ENCODE peak calls at places on chromosomes 6 and 20, in eight cellular contexts. One of them, this sample, is unnamed.

GRCh38 chr6:13560651-13561044 is 13.8 kb upstream of the SIRT5 start:
- DNase-seq in Kasumi-1: no peak
- DNase-seq in brain microvascular endothelial cell: no peak
- DNase-seq in activated CD4-positive, alpha-beta T cell treated with anti-CD3 and anti-CD28 coated beads for 24 hours: no peak
- DNase-seq in nucleus accumbens: no peak
- DNase-seq in chondrocyte: no peak
- DNase-seq in foreskin fibroblast: no peak
- DNase-seq in GM12891: no peak
- DNase-seq in this sample: no peak

GRCh38 chr6:109690373-109690739 is 646 bp downstream of the AK9 start:
- DNase-seq in activated CD4-positive, alpha-beta T cell treated with anti-CD3 and anti-CD28 coated beads for 24 hours: peak; percentile 52
- DNase-seq in foreskin fibroblast: peak; percentile 46
- DNase-seq in brain microvascular endothelial cell: no peak
- DNase-seq in nucleus accumbens: peak; percentile 63
- DNase-seq in chondrocyte: peak; percentile 83
- DNase-seq in Kasumi-1: peak; percentile 35
- DNase-seq in GM12891: peak; percentile 35
- DNase-seq in this sample: no peak

GRCh38 chr20:48153523-48153922 is 368.2 kb upstream of the SULF2 start:
- DNase-seq in GM12891: no peak
- DNase-seq in brain microvascular endothelial cell: no peak
- DNase-seq in activated CD4-positive, alpha-beta T cell treated with anti-CD3 and anti-CD28 coated beads for 24 hours: no peak
- DNase-seq in nucleus accumbens: no peak
- DNase-seq in foreskin fibroblast: no peak
- DNase-seq in chondrocyte: no peak
- DNase-seq in Kasumi-1: no peak
- DNase-seq in this sample: peak; percentile 46

GRCh38 chr6:11042750-11043551 is 1.2 kb downstream of the ELOVL2 start:
- DNase-seq in Kasumi-1: no peak
- DNase-seq in activated CD4-positive, alpha-beta T cell treated with anti-CD3 and anti-CD28 coated beads for 24 hours: no peak
- DNase-seq in foreskin fibroblast: peak; percentile 50
- DNase-seq in brain microvascular endothelial cell: no peak
- DNase-seq in chondrocyte: no peak
- DNase-seq in GM12891: peak; percentile 7
- DNase-seq in nucleus accumbens: no peak
- DNase-seq in this sample: no peak

GRCh38 chr6:106253194-106253593 is 72.4 kb downstream of the ATG5 start:
- DNase-seq in Kasumi-1: no peak
- DNase-seq in brain microvascular endothelial cell: peak; percentile 68
- DNase-seq in activated CD4-positive, alpha-beta T cell treated with anti-CD3 and anti-CD28 coated beads for 24 hours: no peak
- DNase-seq in GM12891: no peak
- DNase-seq in nucleus accumbens: no peak
- DNase-seq in chondrocyte: no peak
- DNase-seq in foreskin fibroblast: peak; percentile 85
- DNase-seq in this sample: no peak

GRCh38 chr6:44074383-44075136 is 52.7 kb downstream of the MRPL14 start:
- DNase-seq in brain microvascular endothelial cell: peak; percentile 76
- DNase-seq in Kasumi-1: no peak
- DNase-seq in foreskin fibroblast: peak; percentile 93
- DNase-seq in chondrocyte: peak; percentile 75
- DNase-seq in nucleus accumbens: no peak
- DNase-seq in GM12891: peak; percentile 82
- DNase-seq in activated CD4-positive, alpha-beta T cell treated with anti-CD3 and anti-CD28 coated beads for 24 hours: peak; percentile 39
- DNase-seq in this sample: peak; percentile 75

GRCh38 chr6:44715188-44715587 is 327.7 kb downstream of the CDC5L start:
- DNase-seq in brain microvascular endothelial cell: no peak
- DNase-seq in chondrocyte: no peak
- DNase-seq in Kasumi-1: no peak
- DNase-seq in GM12891: no peak
- DNase-seq in activated CD4-positive, alpha-beta T cell treated with anti-CD3 and anti-CD28 coated beads for 24 hours: no peak
- DNase-seq in nucleus accumbens: no peak
- DNase-seq in foreskin fibroblast: peak; percentile 54
- DNase-seq in this sample: no peak

GRCh38 chr6:53728570-53729194 is 63.1 kb upstream of the KLHL31 start:
- DNase-seq in foreskin fibroblast: peak; percentile 72
- DNase-seq in chondrocyte: no peak
- DNase-seq in brain microvascular endothelial cell: peak; percentile 33
- DNase-seq in nucleus accumbens: peak; percentile 6
- DNase-seq in GM12891: peak; percentile 30
- DNase-seq in Kasumi-1: peak; percentile 83
- DNase-seq in activated CD4-positive, alpha-beta T cell treated with anti-CD3 and anti-CD28 coated beads for 24 hours: peak; percentile 20
- DNase-seq in this sample: peak; percentile 56

GRCh38 chr6:151067684-151068596 is 171.8 kb upstream of the AKAP12 start:
- DNase-seq in nucleus accumbens: no peak
- DNase-seq in foreskin fibroblast: peak; percentile 94
- DNase-seq in activated CD4-positive, alpha-beta T cell treated with anti-CD3 and anti-CD28 coated beads for 24 hours: no peak
- DNase-seq in brain microvascular endothelial cell: peak; percentile 96
- DNase-seq in chondrocyte: no peak
- DNase-seq in Kasumi-1: no peak
- DNase-seq in GM12891: no peak
- DNase-seq in this sample: peak; percentile 16

GRCh38 chr6:26473758-26474438 is 16.1 kb downstream of the BTN2A1 start:
- DNase-seq in chondrocyte: no peak
- DNase-seq in nucleus accumbens: peak; percentile 6
- DNase-seq in foreskin fibroblast: peak; percentile 96
- DNase-seq in brain microvascular endothelial cell: peak; percentile 92
- DNase-seq in activated CD4-positive, alpha-beta T cell treated with anti-CD3 and anti-CD28 coated beads for 24 hours: peak; percentile 61
- DNase-seq in Kasumi-1: peak; percentile 99
- DNase-seq in GM12891: peak; percentile 41
- DNase-seq in this sample: peak; percentile 84

GRCh38 chr20:4383966-4384365 is 337.7 kb upstream of the PRND start:
- DNase-seq in foreskin fibroblast: peak; percentile 57
- DNase-seq in nucleus accumbens: no peak
- DNase-seq in chondrocyte: no peak
- DNase-seq in Kasumi-1: no peak
- DNase-seq in brain microvascular endothelial cell: no peak
- DNase-seq in GM12891: no peak
- DNase-seq in activated CD4-positive, alpha-beta T cell treated with anti-CD3 and anti-CD28 coated beads for 24 hours: no peak
- DNase-seq in this sample: no peak

GRCh38 chr6:169243661-169244060 is 10.0 kb downstream of the THBS2 start:
- DNase-seq in activated CD4-positive, alpha-beta T cell treated with anti-CD3 and anti-CD28 coated beads for 24 hours: no peak
- DNase-seq in chondrocyte: no peak
- DNase-seq in foreskin fibroblast: no peak
- DNase-seq in GM12891: no peak
- DNase-seq in brain microvascular endothelial cell: no peak
- DNase-seq in Kasumi-1: no peak
- DNase-seq in nucleus accumbens: no peak
- DNase-seq in this sample: no peak

GRCh38 chr20:45826381-45827019 is 612 bp downstream of the TNNC2 start:
- DNase-seq in GM12891: no peak
- DNase-seq in Kasumi-1: no peak
- DNase-seq in chondrocyte: no peak
- DNase-seq in nucleus accumbens: no peak
- DNase-seq in brain microvascular endothelial cell: peak; percentile 39
- DNase-seq in foreskin fibroblast: peak; percentile 71
- DNase-seq in activated CD4-positive, alpha-beta T cell treated with anti-CD3 and anti-CD28 coated beads for 24 hours: no peak
- DNase-seq in this sample: no peak

GRCh38 chr6:25601797-25602679 is 50.0 kb upstream of the SCGN start:
- DNase-seq in chondrocyte: no peak
- DNase-seq in Kasumi-1: peak; percentile 82
- DNase-seq in nucleus accumbens: no peak
- DNase-seq in activated CD4-positive, alpha-beta T cell treated with anti-CD3 and anti-CD28 coated beads for 24 hours: no peak
- DNase-seq in GM12891: no peak
- DNase-seq in brain microvascular endothelial cell: no peak
- DNase-seq in foreskin fibroblast: peak; percentile 76
- DNase-seq in this sample: peak; percentile 35

GRCh38 chr20:23049933-23050838 is 714 bp upstream of the THBD start:
- DNase-seq in chondrocyte: no peak
- DNase-seq in nucleus accumbens: no peak
- DNase-seq in GM12891: no peak
- DNase-seq in Kasumi-1: peak; percentile 25
- DNase-seq in activated CD4-positive, alpha-beta T cell treated with anti-CD3 and anti-CD28 coated beads for 24 hours: no peak
- DNase-seq in foreskin fibroblast: peak; percentile 57
- DNase-seq in brain microvascular endothelial cell: peak; percentile 19
- DNase-seq in this sample: no peak

GRCh38 chr20:31573555-31574295 is 31.4 kb upstream of the ID1 start:
- DNase-seq in Kasumi-1: no peak
- DNase-seq in chondrocyte: no peak
- DNase-seq in brain microvascular endothelial cell: no peak
- DNase-seq in GM12891: no peak
- DNase-seq in foreskin fibroblast: no peak
- DNase-seq in nucleus accumbens: no peak
- DNase-seq in activated CD4-positive, alpha-beta T cell treated with anti-CD3 and anti-CD28 coated beads for 24 hours: no peak
- DNase-seq in this sample: no peak

GRCh38 chr6:51930602-51931001 is 156.8 kb downstream of the PKHD1 start:
- DNase-seq in brain microvascular endothelial cell: no peak
- DNase-seq in activated CD4-positive, alpha-beta T cell treated with anti-CD3 and anti-CD28 coated beads for 24 hours: no peak
- DNase-seq in foreskin fibroblast: no peak
- DNase-seq in nucleus accumbens: no peak
- DNase-seq in Kasumi-1: no peak
- DNase-seq in GM12891: no peak
- DNase-seq in chondrocyte: no peak
- DNase-seq in this sample: no peak

GRCh38 chr6:1904494-1904854 is 294.8 kb downstream of the FOXC1 start:
- DNase-seq in GM12891: no peak
- DNase-seq in brain microvascular endothelial cell: no peak
- DNase-seq in foreskin fibroblast: no peak
- DNase-seq in nucleus accumbens: no peak
- DNase-seq in chondrocyte: peak; percentile 73
- DNase-seq in activated CD4-positive, alpha-beta T cell treated with anti-CD3 and anti-CD28 coated beads for 24 hours: no peak
- DNase-seq in Kasumi-1: no peak
- DNase-seq in this sample: no peak

GRCh38 chr6:122008105-122009100 is 391.0 kb upstream of the HSF2 start:
- DNase-seq in brain microvascular endothelial cell: peak; percentile 48
- DNase-seq in nucleus accumbens: no peak
- DNase-seq in Kasumi-1: no peak
- DNase-seq in chondrocyte: no peak
- DNase-seq in GM12891: no peak
- DNase-seq in activated CD4-positive, alpha-beta T cell treated with anti-CD3 and anti-CD28 coated beads for 24 hours: no peak
- DNase-seq in foreskin fibroblast: peak; percentile 65
- DNase-seq in this sample: no peak

GRCh38 chr6:168165373-168165772 is 86.4 kb upstream of the FRMD1 start:
- DNase-seq in chondrocyte: peak; percentile 22
- DNase-seq in foreskin fibroblast: peak; percentile 67
- DNase-seq in activated CD4-positive, alpha-beta T cell treated with anti-CD3 and anti-CD28 coated beads for 24 hours: no peak
- DNase-seq in Kasumi-1: no peak
- DNase-seq in nucleus accumbens: no peak
- DNase-seq in brain microvascular endothelial cell: no peak
- DNase-seq in GM12891: no peak
- DNase-seq in this sample: no peak

GRCh38 chr20:5658897-5659296 is 91.3 kb upstream of the SHLD1 start:
- DNase-seq in GM12891: no peak
- DNase-seq in nucleus accumbens: no peak
- DNase-seq in Kasumi-1: peak; percentile 60
- DNase-seq in brain microvascular endothelial cell: peak; percentile 93
- DNase-seq in foreskin fibroblast: peak; percentile 69
- DNase-seq in activated CD4-positive, alpha-beta T cell treated with anti-CD3 and anti-CD28 coated beads for 24 hours: peak; percentile 42
- DNase-seq in chondrocyte: no peak
- DNase-seq in this sample: peak; percentile 72

GRCh38 chr20:63795178-63795830 is 35.8 kb downstream of the ZBTB46 start:
- DNase-seq in Kasumi-1: no peak
- DNase-seq in GM12891: no peak
- DNase-seq in activated CD4-positive, alpha-beta T cell treated with anti-CD3 and anti-CD28 coated beads for 24 hours: no peak
- DNase-seq in foreskin fibroblast: no peak
- DNase-seq in brain microvascular endothelial cell: no peak
- DNase-seq in chondrocyte: no peak
- DNase-seq in nucleus accumbens: no peak
- DNase-seq in this sample: no peak

GRCh38 chr6:101296184-101296583 is 97.3 kb upstream of the GRIK2 start:
- DNase-seq in foreskin fibroblast: peak; percentile 95
- DNase-seq in Kasumi-1: no peak
- DNase-seq in activated CD4-positive, alpha-beta T cell treated with anti-CD3 and anti-CD28 coated beads for 24 hours: no peak
- DNase-seq in chondrocyte: no peak
- DNase-seq in nucleus accumbens: no peak
- DNase-seq in GM12891: no peak
- DNase-seq in brain microvascular endothelial cell: no peak
- DNase-seq in this sample: no peak

GRCh38 chr6:141131616-141132015 is 1001.1 kb upstream of the GJE1 start:
- DNase-seq in brain microvascular endothelial cell: no peak
- DNase-seq in Kasumi-1: no peak
- DNase-seq in activated CD4-positive, alpha-beta T cell treated with anti-CD3 and anti-CD28 coated beads for 24 hours: no peak
- DNase-seq in chondrocyte: no peak
- DNase-seq in nucleus accumbens: no peak
- DNase-seq in GM12891: no peak
- DNase-seq in foreskin fibroblast: no peak
- DNase-seq in this sample: no peak

GRCh38 chr6:91573826-91574416 is 987.0 kb upstream of the MAP3K7 start:
- DNase-seq in Kasumi-1: no peak
- DNase-seq in GM12891: no peak
- DNase-seq in nucleus accumbens: no peak
- DNase-seq in activated CD4-positive, alpha-beta T cell treated with anti-CD3 and anti-CD28 coated beads for 24 hours: no peak
- DNase-seq in chondrocyte: no peak
- DNase-seq in foreskin fibroblast: no peak
- DNase-seq in brain microvascular endothelial cell: no peak
- DNase-seq in this sample: no peak

GRCh38 chr20:9200620-9201019 is 131.7 kb downstream of the PLCB4 start:
- DNase-seq in chondrocyte: no peak
- DNase-seq in nucleus accumbens: no peak
- DNase-seq in GM12891: no peak
- DNase-seq in brain microvascular endothelial cell: peak; percentile 88
- DNase-seq in foreskin fibroblast: peak; percentile 68
- DNase-seq in Kasumi-1: no peak
- DNase-seq in activated CD4-positive, alpha-beta T cell treated with anti-CD3 and anti-CD28 coated beads for 24 hours: no peak
- DNase-seq in this sample: no peak

GRCh38 chr6:113496157-113496556 is 361.0 kb upstream of the MARCKS start:
- DNase-seq in foreskin fibroblast: peak; percentile 15
- DNase-seq in activated CD4-positive, alpha-beta T cell treated with anti-CD3 and anti-CD28 coated beads for 24 hours: no peak
- DNase-seq in brain microvascular endothelial cell: peak; percentile 53
- DNase-seq in nucleus accumbens: no peak
- DNase-seq in Kasumi-1: no peak
- DNase-seq in GM12891: no peak
- DNase-seq in chondrocyte: no peak
- DNase-seq in this sample: no peak

GRCh38 chr6:130382872-130383490 is 17.2 kb downstream of the TMEM200A start:
- DNase-seq in Kasumi-1: no peak
- DNase-seq in nucleus accumbens: no peak
- DNase-seq in activated CD4-positive, alpha-beta T cell treated with anti-CD3 and anti-CD28 coated beads for 24 hours: no peak
- DNase-seq in brain microvascular endothelial cell: no peak
- DNase-seq in chondrocyte: no peak
- DNase-seq in foreskin fibroblast: no peak
- DNase-seq in GM12891: no peak
- DNase-seq in this sample: no peak

GRCh38 chr20:17904027-17904426 is 64.6 kb downstream of the SNX5 start:
- DNase-seq in GM12891: no peak
- DNase-seq in activated CD4-positive, alpha-beta T cell treated with anti-CD3 and anti-CD28 coated beads for 24 hours: no peak
- DNase-seq in nucleus accumbens: no peak
- DNase-seq in brain microvascular endothelial cell: no peak
- DNase-seq in chondrocyte: no peak
- DNase-seq in foreskin fibroblast: no peak
- DNase-seq in Kasumi-1: no peak
- DNase-seq in this sample: no peak